ENCODE peak calls at places on chromosome 22, in seven cellular contexts. One of them, this sample, is unnamed.

GRCh38 chr22:28051787-28052356 is 132.8 kb upstream of the PITPNB start:
- DNase-seq in AG04449: no peak
- DNase-seq in astrocyte: no peak
- DNase-seq in astrocyte of the spinal cord: peak
- DNase-seq in IMR-90: peak
- DNase-seq in BE2C: peak
- DNase-seq in epithelial cell of esophagus: peak
- DNase-seq in this sample: no peak

GRCh38 chr22:20258584-20259335 is 9.4 kb downstream of the RTN4R start:
- DNase-seq in AG04449: no peak
- DNase-seq in IMR-90: no peak
- DNase-seq in BE2C: no peak
- DNase-seq in epithelial cell of esophagus: no peak
- DNase-seq in astrocyte: no peak
- DNase-seq in astrocyte of the spinal cord: no peak
- DNase-seq in this sample: no peak

GRCh38 chr22:31321421-31321820 is 24.7 kb downstream of the PATZ1 start:
- DNase-seq in AG04449: no peak
- DNase-seq in epithelial cell of esophagus: no peak
- DNase-seq in IMR-90: no peak
- DNase-seq in astrocyte of the spinal cord: no peak
- DNase-seq in BE2C: no peak
- DNase-seq in astrocyte: no peak
- DNase-seq in this sample: no peak

GRCh38 chr22:31852691-31853370 is 91.5 kb upstream of the YWHAH start:
- DNase-seq in BE2C: no peak
- DNase-seq in AG04449: no peak
- DNase-seq in astrocyte of the spinal cord: no peak
- DNase-seq in epithelial cell of esophagus: no peak
- DNase-seq in IMR-90: peak
- DNase-seq in astrocyte: no peak
- DNase-seq in this sample: no peak

GRCh38 chr22:32761251-32761903 is 40.1 kb upstream of the TIMP3 start:
- DNase-seq in AG04449: no peak
- DNase-seq in epithelial cell of esophagus: peak
- DNase-seq in astrocyte of the spinal cord: peak
- DNase-seq in IMR-90: peak
- DNase-seq in BE2C: no peak
- DNase-seq in astrocyte: peak
- DNase-seq in this sample: no peak

GRCh38 chr22:25193548-25193947 is 6.1 kb upstream of the CRYBB3 start:
- DNase-seq in BE2C: no peak
- DNase-seq in astrocyte: no peak
- DNase-seq in epithelial cell of esophagus: no peak
- DNase-seq in IMR-90: no peak
- DNase-seq in astrocyte of the spinal cord: no peak
- DNase-seq in AG04449: no peak
- DNase-seq in this sample: no peak

GRCh38 chr22:42645938-42646568 is 3.1 kb downstream of the CYB5R3 start:
- DNase-seq in AG04449: no peak
- DNase-seq in astrocyte of the spinal cord: no peak
- DNase-seq in IMR-90: no peak
- DNase-seq in astrocyte: no peak
- DNase-seq in BE2C: no peak
- DNase-seq in epithelial cell of esophagus: no peak
- DNase-seq in this sample: no peak

GRCh38 chr22:43516996-43517635 is 105.3 kb downstream of the MPPED1 start:
- DNase-seq in IMR-90: no peak
- DNase-seq in astrocyte: no peak
- DNase-seq in astrocyte of the spinal cord: no peak
- DNase-seq in AG04449: no peak
- DNase-seq in BE2C: no peak
- DNase-seq in epithelial cell of esophagus: no peak
- DNase-seq in this sample: no peak

GRCh38 chr22:20130319-20130718 is 1.3 kb upstream of the ZDHHC8 start:
- DNase-seq in epithelial cell of esophagus: peak
- DNase-seq in IMR-90: no peak
- DNase-seq in AG04449: no peak
- DNase-seq in BE2C: no peak
- DNase-seq in astrocyte: no peak
- DNase-seq in astrocyte of the spinal cord: no peak
- DNase-seq in this sample: no peak

GRCh38 chr22:48883211-48883960 is 944.3 kb downstream of the BRD1 start:
- DNase-seq in IMR-90: no peak
- DNase-seq in BE2C: no peak
- DNase-seq in epithelial cell of esophagus: no peak
- DNase-seq in AG04449: no peak
- DNase-seq in astrocyte: no peak
- DNase-seq in astrocyte of the spinal cord: no peak
- DNase-seq in this sample: no peak

GRCh38 chr22:24994070-24994763 is 41.7 kb downstream of the KIAA1671 start:
- DNase-seq in astrocyte of the spinal cord: peak
- DNase-seq in AG04449: no peak
- DNase-seq in BE2C: no peak
- DNase-seq in IMR-90: no peak
- DNase-seq in astrocyte: peak
- DNase-seq in epithelial cell of esophagus: peak
- DNase-seq in this sample: no peak

GRCh38 chr22:49934891-49935557 is 16.6 kb downstream of the CRELD2 start:
- DNase-seq in AG04449: no peak
- DNase-seq in BE2C: peak
- DNase-seq in IMR-90: peak
- DNase-seq in astrocyte: no peak
- DNase-seq in astrocyte of the spinal cord: peak
- DNase-seq in epithelial cell of esophagus: peak
- DNase-seq in this sample: no peak

GRCh38 chr22:49931863-49932262 is 13.4 kb downstream of the CRELD2 start:
- DNase-seq in epithelial cell of esophagus: no peak
- DNase-seq in IMR-90: no peak
- DNase-seq in astrocyte of the spinal cord: no peak
- DNase-seq in BE2C: no peak
- DNase-seq in AG04449: no peak
- DNase-seq in astrocyte: no peak
- DNase-seq in this sample: no peak

GRCh38 chr22:49934144-49934890 is 15.9 kb downstream of the CRELD2 start:
- DNase-seq in AG04449: no peak
- DNase-seq in astrocyte of the spinal cord: peak
- DNase-seq in epithelial cell of esophagus: peak
- DNase-seq in BE2C: no peak
- DNase-seq in astrocyte: peak
- DNase-seq in IMR-90: peak
- DNase-seq in this sample: no peak

GRCh38 chr22:49935561-49935960 is 17.1 kb downstream of the CRELD2 start:
- DNase-seq in IMR-90: no peak
- DNase-seq in BE2C: no peak
- DNase-seq in epithelial cell of esophagus: no peak
- DNase-seq in AG04449: no peak
- DNase-seq in astrocyte: no peak
- DNase-seq in astrocyte of the spinal cord: no peak
- DNase-seq in this sample: no peak

GRCh38 chr22:49933236-49933921 is 14.9 kb downstream of the CRELD2 start:
- DNase-seq in AG04449: no peak
- DNase-seq in astrocyte of the spinal cord: no peak
- DNase-seq in IMR-90: no peak
- DNase-seq in BE2C: no peak
- DNase-seq in astrocyte: no peak
- DNase-seq in epithelial cell of esophagus: no peak
- DNase-seq in this sample: no peak
- H3K4me3 ChIP-seq in AG04449: no peak
- H3K4me3 ChIP-seq in astrocyte of the spinal cord: no peak
- H3K4me3 ChIP-seq in IMR-90: no peak
- H3K4me3 ChIP-seq in BE2C: no peak
- H3K4me3 ChIP-seq in astrocyte: no peak
- H3K4me3 ChIP-seq in epithelial cell of esophagus: no peak
- H3K4me3 ChIP-seq in this sample: no peak

DNA sequence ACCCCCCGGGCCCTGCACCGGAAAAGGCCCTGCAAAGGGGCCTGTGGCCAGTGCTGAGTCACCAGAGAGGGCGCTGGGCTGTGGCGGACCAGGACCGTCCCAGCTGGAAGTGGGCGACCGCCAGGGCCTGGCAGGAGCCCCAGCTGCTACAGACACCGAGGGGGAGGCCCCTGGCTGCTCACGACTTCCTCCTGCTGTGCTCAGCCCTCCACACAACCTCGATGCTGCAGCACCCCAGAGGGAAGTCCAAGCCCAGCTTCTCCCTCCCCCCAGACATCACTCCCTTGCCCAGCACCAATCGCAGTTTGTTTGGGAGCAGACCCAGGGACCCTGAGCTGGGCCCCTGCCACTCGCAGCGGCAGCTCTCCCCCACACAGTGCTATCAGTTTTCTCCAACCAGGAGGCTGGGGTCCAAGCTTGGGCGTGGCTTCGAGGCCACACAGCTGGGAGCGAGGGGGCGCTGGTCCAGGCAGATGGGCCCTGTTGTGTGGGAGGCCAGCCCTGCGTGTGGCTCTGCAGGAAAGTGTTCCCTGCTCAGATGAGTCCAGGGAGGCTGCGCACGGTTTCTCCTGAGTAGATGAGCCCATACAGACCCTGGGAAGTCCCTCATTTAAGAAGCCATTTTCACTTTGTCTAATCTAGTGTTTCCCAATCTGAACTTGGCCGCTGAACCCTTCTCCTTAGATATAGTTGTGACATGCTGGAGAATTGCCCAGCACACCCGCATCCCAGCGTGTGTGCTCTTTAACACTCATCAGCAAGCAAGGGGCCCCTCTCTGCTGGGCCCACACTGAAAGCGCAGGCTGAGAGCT is 5.6 kb upstream of the SH3BP1 start:
- DNase-seq in AG04449: peak
- DNase-seq in IMR-90: peak
- DNase-seq in astrocyte of the spinal cord: peak
- DNase-seq in epithelial cell of esophagus: no peak
- DNase-seq in BE2C: peak
- DNase-seq in astrocyte: peak
- DNase-seq in this sample: no peak
- TF ChIP-seq CTCF in AG04449: peak
- TF ChIP-seq CTCF in IMR-90: peak
- TF ChIP-seq CTCF in astrocyte of the spinal cord: peak
- TF ChIP-seq CTCF in epithelial cell of esophagus: no peak
- TF ChIP-seq CTCF in BE2C: peak
- TF ChIP-seq CTCF in astrocyte: no peak
- TF ChIP-seq CTCF in this sample: peak

DNA sequence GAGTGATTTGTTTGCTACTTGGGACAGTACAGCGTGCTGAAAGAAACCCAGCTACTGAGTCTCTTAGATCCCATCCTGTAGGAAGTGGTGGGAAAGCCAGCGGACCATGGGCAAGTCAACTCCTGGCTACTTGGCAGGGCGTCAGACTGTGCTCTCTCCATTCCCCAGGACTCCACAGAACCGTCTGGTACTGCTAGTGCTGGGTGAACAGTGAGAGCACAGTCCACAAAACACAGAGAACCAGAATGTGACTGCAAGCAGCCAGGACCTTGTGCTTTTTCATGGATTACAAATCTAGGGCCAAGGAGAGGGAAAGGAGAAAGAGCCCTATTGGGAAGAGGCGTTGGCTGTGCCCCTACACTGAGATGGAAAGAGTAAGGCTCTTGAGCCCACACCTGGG is 10.2 kb downstream of the BID start:
- DNase-seq in astrocyte: no peak
- DNase-seq in epithelial cell of esophagus: no peak
- DNase-seq in AG04449: no peak
- DNase-seq in IMR-90: no peak
- DNase-seq in BE2C: no peak
- DNase-seq in astrocyte of the spinal cord: no peak
- DNase-seq in this sample: no peak
- H3K4me3 ChIP-seq in astrocyte: no peak
- H3K4me3 ChIP-seq in epithelial cell of esophagus: no peak
- H3K4me3 ChIP-seq in AG04449: no peak
- H3K4me3 ChIP-seq in IMR-90: no peak
- H3K4me3 ChIP-seq in BE2C: no peak
- H3K4me3 ChIP-seq in astrocyte of the spinal cord: no peak
- H3K4me3 ChIP-seq in this sample: no peak

GRCh38 chr22:38081941-38082828 is 1.8 kb downstream of the SLC16A8 start:
- DNase-seq in epithelial cell of esophagus: no peak
- DNase-seq in AG04449: no peak
- DNase-seq in BE2C: no peak
- DNase-seq in astrocyte: no peak
- DNase-seq in IMR-90: no peak
- DNase-seq in astrocyte of the spinal cord: no peak
- DNase-seq in this sample: no peak

GRCh38 chr22:38081636-38081940 is 2.4 kb downstream of the SLC16A8 start:
- DNase-seq in AG04449: no peak
- DNase-seq in IMR-90: no peak
- DNase-seq in epithelial cell of esophagus: no peak
- DNase-seq in astrocyte of the spinal cord: no peak
- DNase-seq in BE2C: no peak
- DNase-seq in astrocyte: no peak
- DNase-seq in this sample: no peak

GRCh38 chr22:38080468-38080846 is 3.5 kb downstream of the SLC16A8 start:
- DNase-seq in BE2C: no peak
- DNase-seq in astrocyte of the spinal cord: no peak
- DNase-seq in epithelial cell of esophagus: no peak
- DNase-seq in astrocyte: no peak
- DNase-seq in AG04449: no peak
- DNase-seq in IMR-90: no peak
- DNase-seq in this sample: no peak

GRCh38 chr22:38079804-38080203 is 4.2 kb downstream of the SLC16A8 start:
- DNase-seq in AG04449: no peak
- DNase-seq in astrocyte: no peak
- DNase-seq in IMR-90: no peak
- DNase-seq in astrocyte of the spinal cord: no peak
- DNase-seq in epithelial cell of esophagus: no peak
- DNase-seq in BE2C: no peak
- DNase-seq in this sample: no peak

GRCh38 chr22:38080847-38081635 is 2.9 kb downstream of the SLC16A8 start:
- DNase-seq in BE2C: peak
- DNase-seq in AG04449: no peak
- DNase-seq in astrocyte: peak
- DNase-seq in astrocyte of the spinal cord: peak
- DNase-seq in epithelial cell of esophagus: peak
- DNase-seq in IMR-90: peak
- DNase-seq in this sample: no peak
- TF ChIP-seq CTCF in BE2C: no peak
- TF ChIP-seq CTCF in AG04449: no peak
- TF ChIP-seq CTCF in astrocyte: no peak
- TF ChIP-seq CTCF in astrocyte of the spinal cord: no peak
- TF ChIP-seq CTCF in epithelial cell of esophagus: no peak
- TF ChIP-seq CTCF in IMR-90: no peak
- TF ChIP-seq CTCF in this sample: no peak